ENCODE peak calls at places on chromosomes 13 and 19, in ten cellular contexts. One of them, this sample, is unnamed.

GRCh38 chr19:54096642-54097106 is 3.9 kb downstream of the OSCAR start:
- DNase-seq in upper lobe of left lung: no peak
- DNase-seq in endothelial cell of umbilical vein: no peak
- DNase-seq in transverse colon: peak; percentile 42
- DNase-seq in vagina: no peak
- DNase-seq in HCT116: peak; percentile 19
- DNase-seq in GM12878: no peak
- DNase-seq in suprapubic skin: no peak
- DNase-seq in H1: peak; percentile 62
- DNase-seq in sigmoid colon: peak; percentile 68
- DNase-seq in this sample: no peak

GRCh38 chr13:48853381-48854102 is 122.2 kb upstream of the FNDC3A start:
- DNase-seq in HCT116: no peak
- DNase-seq in endothelial cell of umbilical vein: peak; percentile 91
- DNase-seq in suprapubic skin: no peak
- DNase-seq in upper lobe of left lung: no peak
- DNase-seq in vagina: no peak
- DNase-seq in GM12878: no peak
- DNase-seq in sigmoid colon: no peak
- DNase-seq in H1: no peak
- DNase-seq in transverse colon: no peak
- DNase-seq in this sample: no peak

GRCh38 chr13:109271991-109272454 is 514.4 kb downstream of the IRS2 start:
- DNase-seq in endothelial cell of umbilical vein: no peak
- DNase-seq in HCT116: peak; percentile 65
- DNase-seq in suprapubic skin: no peak
- DNase-seq in H1: no peak
- DNase-seq in transverse colon: no peak
- DNase-seq in vagina: no peak
- DNase-seq in sigmoid colon: no peak
- DNase-seq in upper lobe of left lung: no peak
- DNase-seq in GM12878: no peak
- DNase-seq in this sample: no peak

GRCh38 chr13:43764349-43764748 is 22.4 kb downstream of the ENOX1 start:
- DNase-seq in upper lobe of left lung: no peak
- DNase-seq in sigmoid colon: no peak
- DNase-seq in transverse colon: no peak
- DNase-seq in HCT116: no peak
- DNase-seq in vagina: no peak
- DNase-seq in H1: no peak
- DNase-seq in GM12878: no peak
- DNase-seq in endothelial cell of umbilical vein: no peak
- DNase-seq in suprapubic skin: no peak
- DNase-seq in this sample: no peak

GRCh38 chr13:44180876-44181536 is 192.6 kb upstream of the SERP2 start:
- DNase-seq in transverse colon: no peak
- DNase-seq in suprapubic skin: no peak
- DNase-seq in H1: no peak
- DNase-seq in vagina: no peak
- DNase-seq in upper lobe of left lung: no peak
- DNase-seq in endothelial cell of umbilical vein: no peak
- DNase-seq in GM12878: no peak
- DNase-seq in sigmoid colon: no peak
- DNase-seq in HCT116: no peak
- DNase-seq in this sample: no peak

GRCh38 chr13:106520205-106521004 is 15.1 kb downstream of the EFNB2 start:
- DNase-seq in upper lobe of left lung: no peak
- DNase-seq in sigmoid colon: no peak
- DNase-seq in H1: no peak
- DNase-seq in GM12878: no peak
- DNase-seq in vagina: no peak
- DNase-seq in transverse colon: no peak
- DNase-seq in HCT116: no peak
- DNase-seq in suprapubic skin: no peak
- DNase-seq in endothelial cell of umbilical vein: peak; percentile 55
- DNase-seq in this sample: no peak

GRCh38 chr13:19072543-19072942 is 109.1 kb downstream of the TUBA3C start:
- DNase-seq in HCT116: no peak
- DNase-seq in endothelial cell of umbilical vein: no peak
- DNase-seq in suprapubic skin: no peak
- DNase-seq in GM12878: no peak
- DNase-seq in H1: no peak
- DNase-seq in vagina: peak; percentile 72
- DNase-seq in transverse colon: no peak
- DNase-seq in upper lobe of left lung: no peak
- DNase-seq in sigmoid colon: no peak
- DNase-seq in this sample: no peak

GRCh38 chr13:59340151-59340550 is 823.6 kb downstream of the DIAPH3 start:
- DNase-seq in endothelial cell of umbilical vein: no peak
- DNase-seq in vagina: no peak
- DNase-seq in sigmoid colon: no peak
- DNase-seq in HCT116: no peak
- DNase-seq in transverse colon: no peak
- DNase-seq in upper lobe of left lung: no peak
- DNase-seq in GM12878: no peak
- DNase-seq in H1: no peak
- DNase-seq in suprapubic skin: no peak
- DNase-seq in this sample: no peak

GRCh38 chr19:805161-805561 is 7.9 kb downstream of the PTBP1 start:
- DNase-seq in sigmoid colon: no peak
- DNase-seq in GM12878: no peak
- DNase-seq in vagina: no peak
- DNase-seq in HCT116: no peak
- DNase-seq in H1: no peak
- DNase-seq in upper lobe of left lung: peak; percentile 86
- DNase-seq in endothelial cell of umbilical vein: no peak
- DNase-seq in transverse colon: no peak
- DNase-seq in suprapubic skin: no peak
- DNase-seq in this sample: no peak

GRCh38 chr19:58558623-58559274 is 338 bp upstream of the UBE2M start:
- DNase-seq in transverse colon: peak; percentile 99
- DNase-seq in suprapubic skin: peak; percentile 100
- DNase-seq in sigmoid colon: peak; percentile 100
- DNase-seq in H1: peak; percentile 100
- DNase-seq in endothelial cell of umbilical vein: peak; percentile 99
- DNase-seq in upper lobe of left lung: peak; percentile 100
- DNase-seq in vagina: peak; percentile 97
- DNase-seq in GM12878: peak; percentile 95
- DNase-seq in HCT116: peak; percentile 98
- DNase-seq in this sample: peak; percentile 98

GRCh38 chr19:37251308-37252229 is 33.6 kb downstream of the ZNF383 start:
- DNase-seq in endothelial cell of umbilical vein: peak; percentile 91
- DNase-seq in GM12878: peak; percentile 54
- DNase-seq in vagina: no peak
- DNase-seq in suprapubic skin: no peak
- DNase-seq in upper lobe of left lung: peak; percentile 90
- DNase-seq in sigmoid colon: peak; percentile 91
- DNase-seq in transverse colon: peak; percentile 48
- DNase-seq in HCT116: no peak
- DNase-seq in H1: no peak
- DNase-seq in this sample: peak; percentile 75

GRCh38 chr19:18589380-18590272 is 1.0 kb downstream of the REX1BD start:
- DNase-seq in transverse colon: peak; percentile 77
- DNase-seq in GM12878: no peak
- DNase-seq in suprapubic skin: no peak
- DNase-seq in vagina: no peak
- DNase-seq in sigmoid colon: peak; percentile 85
- DNase-seq in H1: peak; percentile 87
- DNase-seq in HCT116: peak; percentile 73
- DNase-seq in upper lobe of left lung: peak; percentile 94
- DNase-seq in endothelial cell of umbilical vein: peak; percentile 54
- DNase-seq in this sample: peak; percentile 39

DNA sequence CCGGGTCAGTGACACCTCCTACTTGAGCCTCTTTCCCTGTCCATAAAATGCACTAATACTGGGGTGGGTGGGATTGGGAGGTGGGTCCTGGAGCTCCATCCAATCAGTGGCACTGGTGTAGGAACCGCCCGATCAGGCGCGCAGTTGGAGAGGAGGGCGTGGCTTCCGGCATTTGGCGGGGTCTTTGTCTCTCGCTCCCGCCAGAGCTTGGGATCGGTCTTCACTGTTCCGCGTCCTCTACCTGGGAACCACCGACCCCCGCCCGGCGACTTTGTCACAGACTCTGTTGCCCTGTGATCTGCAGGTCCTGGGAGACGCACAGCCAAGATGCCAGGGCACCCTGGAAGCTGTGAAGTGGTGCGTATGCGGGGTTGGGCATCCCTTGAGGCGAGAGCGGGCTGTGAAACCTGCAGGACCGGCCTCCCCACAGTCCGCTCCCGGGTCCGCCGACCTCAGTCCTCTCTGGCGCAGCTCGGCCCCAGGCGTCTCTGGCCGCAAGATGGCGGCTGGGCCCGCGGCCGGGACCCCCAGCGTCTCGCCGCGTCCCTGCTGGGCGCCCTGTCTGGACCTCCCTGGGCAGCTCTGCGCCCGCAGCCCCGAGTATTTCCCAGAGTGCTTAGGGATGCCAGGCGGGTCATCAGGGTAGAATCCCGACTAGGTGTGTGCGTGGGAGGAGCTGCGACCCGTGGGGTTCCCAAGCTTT is 41.6 kb upstream of the ZNF730 start:
- DNase-seq in suprapubic skin: peak; percentile 80
- DNase-seq in GM12878: no peak
- DNase-seq in sigmoid colon: peak; percentile 76
- DNase-seq in endothelial cell of umbilical vein: peak; percentile 41
- DNase-seq in transverse colon: peak; percentile 19
- DNase-seq in H1: peak; percentile 95
- DNase-seq in vagina: no peak
- DNase-seq in upper lobe of left lung: peak; percentile 84
- DNase-seq in HCT116: no peak
- DNase-seq in this sample: peak; percentile 53
- TF ChIP-seq POLR2AphosphoS5 in suprapubic skin: no peak
- TF ChIP-seq POLR2AphosphoS5 in GM12878: no peak
- TF ChIP-seq POLR2AphosphoS5 in sigmoid colon: no peak
- TF ChIP-seq POLR2AphosphoS5 in endothelial cell of umbilical vein: no peak
- TF ChIP-seq POLR2AphosphoS5 in transverse colon: no peak
- TF ChIP-seq POLR2AphosphoS5 in H1: peak; percentile 96
- TF ChIP-seq POLR2AphosphoS5 in vagina: no peak
- TF ChIP-seq POLR2AphosphoS5 in upper lobe of left lung: no peak
- TF ChIP-seq POLR2AphosphoS5 in HCT116: no peak
- TF ChIP-seq POLR2AphosphoS5 in this sample: peak; percentile 10

GRCh38 chr19:49872245-49873148 is 4.7 kb downstream of the AKT1S1 start:
- DNase-seq in suprapubic skin: no peak
- DNase-seq in vagina: no peak
- DNase-seq in H1: no peak
- DNase-seq in transverse colon: no peak
- DNase-seq in endothelial cell of umbilical vein: no peak
- DNase-seq in sigmoid colon: no peak
- DNase-seq in upper lobe of left lung: no peak
- DNase-seq in HCT116: no peak
- DNase-seq in GM12878: no peak
- DNase-seq in this sample: no peak
- TF ChIP-seq POLR2A in suprapubic skin: no peak
- TF ChIP-seq POLR2A in vagina: no peak
- TF ChIP-seq POLR2A in H1: peak; percentile 11
- TF ChIP-seq POLR2A in transverse colon: no peak
- TF ChIP-seq POLR2A in endothelial cell of umbilical vein: no peak
- TF ChIP-seq POLR2A in sigmoid colon: no peak
- TF ChIP-seq POLR2A in upper lobe of left lung: no peak
- TF ChIP-seq POLR2A in HCT116: no peak
- TF ChIP-seq POLR2A in GM12878: no peak
- TF ChIP-seq POLR2A in this sample: no peak

GRCh38 chr19:4035018-4035566 is 27.6 kb downstream of the PIAS4 start:
- DNase-seq in H1: no peak
- DNase-seq in endothelial cell of umbilical vein: no peak
- DNase-seq in GM12878: no peak
- DNase-seq in transverse colon: no peak
- DNase-seq in HCT116: no peak
- DNase-seq in suprapubic skin: no peak
- DNase-seq in upper lobe of left lung: peak; percentile 67
- DNase-seq in vagina: no peak
- DNase-seq in sigmoid colon: no peak
- DNase-seq in this sample: no peak
- H3K36me3 ChIP-seq in H1: peaks cover 27% of the 10 kb centered on the region
- H3K36me3 ChIP-seq in endothelial cell of umbilical vein: peaks cover 4% of the 10 kb centered on the region
- H3K36me3 ChIP-seq in GM12878: peaks cover 12% of the 10 kb centered on the region
- H3K36me3 ChIP-seq in transverse colon: no peaks in the 10 kb centered on the region
- H3K36me3 ChIP-seq in HCT116: peaks cover 3% of the 10 kb centered on the region
- H3K36me3 ChIP-seq in suprapubic skin: peaks cover 70% of the 10 kb centered on the region
- H3K36me3 ChIP-seq in upper lobe of left lung: peaks cover 38% of the 10 kb centered on the region
- H3K36me3 ChIP-seq in vagina: peaks cover 38% of the 10 kb centered on the region
- H3K36me3 ChIP-seq in sigmoid colon: peaks cover 36% of the 10 kb centered on the region
- H3K36me3 ChIP-seq in this sample: no peaks in the 10 kb centered on the region

GRCh38 chr13:36033035-36033434 is 98.1 kb downstream of the DCLK1 start:
- DNase-seq in HCT116: no peak
- DNase-seq in vagina: no peak
- DNase-seq in suprapubic skin: no peak
- DNase-seq in sigmoid colon: no peak
- DNase-seq in GM12878: no peak
- DNase-seq in H1: no peak
- DNase-seq in endothelial cell of umbilical vein: no peak
- DNase-seq in transverse colon: no peak
- DNase-seq in upper lobe of left lung: no peak
- DNase-seq in this sample: no peak

GRCh38 chr13:36029171-36029570 is 102.0 kb downstream of the DCLK1 start:
- DNase-seq in upper lobe of left lung: no peak
- DNase-seq in GM12878: no peak
- DNase-seq in sigmoid colon: no peak
- DNase-seq in vagina: no peak
- DNase-seq in suprapubic skin: no peak
- DNase-seq in H1: no peak
- DNase-seq in HCT116: no peak
- DNase-seq in transverse colon: no peak
- DNase-seq in endothelial cell of umbilical vein: no peak
- DNase-seq in this sample: no peak

GRCh38 chr13:36031490-36031889 is 99.7 kb downstream of the DCLK1 start:
- DNase-seq in HCT116: no peak
- DNase-seq in suprapubic skin: no peak
- DNase-seq in sigmoid colon: no peak
- DNase-seq in transverse colon: no peak
- DNase-seq in vagina: no peak
- DNase-seq in GM12878: no peak
- DNase-seq in endothelial cell of umbilical vein: no peak
- DNase-seq in H1: no peak
- DNase-seq in upper lobe of left lung: no peak
- DNase-seq in this sample: no peak

GRCh38 chr13:36028359-36028758 is 102.8 kb downstream of the DCLK1 start:
- DNase-seq in sigmoid colon: no peak
- DNase-seq in GM12878: no peak
- DNase-seq in H1: no peak
- DNase-seq in endothelial cell of umbilical vein: no peak
- DNase-seq in suprapubic skin: no peak
- DNase-seq in transverse colon: no peak
- DNase-seq in HCT116: no peak
- DNase-seq in vagina: no peak
- DNase-seq in upper lobe of left lung: no peak
- DNase-seq in this sample: no peak

DNA sequence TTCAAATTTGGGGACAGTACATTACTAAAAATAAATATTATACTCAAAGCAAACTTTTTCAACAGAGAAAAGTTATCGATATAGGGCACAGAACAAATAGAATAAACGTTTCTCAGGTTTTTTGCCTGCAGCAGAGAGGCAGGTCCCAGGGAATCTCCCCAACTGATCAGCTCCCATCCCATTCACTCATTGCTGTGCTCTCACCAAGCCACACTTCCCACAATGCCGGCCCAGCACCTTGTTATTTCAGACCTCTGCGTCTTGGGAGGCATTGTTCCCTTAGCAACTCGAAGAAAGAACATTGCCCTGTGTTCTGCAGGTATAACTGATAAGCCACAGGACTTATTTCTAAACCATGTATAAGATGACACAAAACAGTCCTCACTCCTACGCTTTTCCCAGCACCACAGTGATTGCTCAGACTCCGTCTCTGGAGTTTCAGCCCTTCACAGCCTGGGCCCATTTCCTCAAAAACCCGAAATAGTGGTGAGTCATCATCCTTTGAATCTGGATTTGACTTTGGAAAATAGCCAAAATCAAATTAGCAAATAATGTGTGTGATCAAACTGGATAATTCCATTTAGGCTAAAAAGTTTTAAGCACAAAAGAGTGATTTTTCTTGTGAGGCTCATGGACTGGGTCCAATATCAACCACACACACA is 100.4 kb downstream of the DCLK1 start:
- DNase-seq in endothelial cell of umbilical vein: peak; percentile 33
- DNase-seq in HCT116: no peak
- DNase-seq in GM12878: no peak
- DNase-seq in vagina: no peak
- DNase-seq in H1: no peak
- DNase-seq in upper lobe of left lung: no peak
- DNase-seq in sigmoid colon: no peak
- DNase-seq in transverse colon: no peak
- DNase-seq in suprapubic skin: no peak
- DNase-seq in this sample: no peak
- TF ChIP-seq POLR2AphosphoS5 in endothelial cell of umbilical vein: no peak
- TF ChIP-seq POLR2AphosphoS5 in HCT116: no peak
- TF ChIP-seq POLR2AphosphoS5 in GM12878: no peak
- TF ChIP-seq POLR2AphosphoS5 in vagina: no peak
- TF ChIP-seq POLR2AphosphoS5 in H1: no peak
- TF ChIP-seq POLR2AphosphoS5 in upper lobe of left lung: no peak
- TF ChIP-seq POLR2AphosphoS5 in sigmoid colon: peak; percentile 51
- TF ChIP-seq POLR2AphosphoS5 in transverse colon: no peak
- TF ChIP-seq POLR2AphosphoS5 in suprapubic skin: no peak
- TF ChIP-seq POLR2AphosphoS5 in this sample: no peak

This sample was measured in prostate gland.